ENCODE peak calls at places on chromosome 7, in five cellular contexts. Y is MG63, B is NT2/D1, V is right atrium auricular region, G is lower lobe of right lung. Q is an unnamed sample.
A peak's percentile ranks its signal among the peaks of the same experiment; 100 is the strongest.

GRCh38 chr7:85095357-85095756 is 91.5 kb downstream of the SEMA3D start:
- DNase-seq in Y (no peak), B (no peak), V (no peak), G (no peak), Q (no peak)

GRCh38 chr7:123865517-123866117 is 20.6 kb downstream of the HYAL4 start:
- DNase-seq in Y (no peak), B (peak; percentile 58), V (no peak), G (no peak), Q (peak; percentile 9)

GRCh38 chr7:147756290-147756689 is 834.3 kb upstream of the C7orf33 start:
- DNase-seq in Y (no peak), B (no peak), V (no peak), G (no peak), Q (no peak)

GRCh38 chr7:35035511-35035921 is 1.8 kb downstream of the DPY19L1 start:
- DNase-seq in Y (no peak), B (no peak), V (no peak), G (no peak), Q (no peak)

GRCh38 chr7:121313220-121313792 is 15.5 kb upstream of the WNT16 start:
- DNase-seq in Y (no peak), B (no peak), V (no peak), G (no peak), Q (no peak)

GRCh38 chr7:26900283-26900682 is 35.9 kb upstream of the SKAP2 start:
- DNase-seq in Y (no peak), B (no peak), V (no peak), G (no peak), Q (no peak)

GRCh38 chr7:155299539-155300202 is 2.0 kb downstream of the INSIG1 start:
- DNase-seq in Y (no peak), B (no peak), V (no peak), G (no peak), Q (no peak)

GRCh38 chr7:134645935-134646334 is 718 bp upstream of the BPGM start:
- DNase-seq in Y (no peak), B (no peak), V (no peak), G (no peak), Q (no peak)

GRCh38 chr7:81299272-81299671 is 380.4 kb upstream of the SEMA3C start:
- DNase-seq in Y (peak; percentile 62), B (no peak), V (no peak), G (no peak), Q (peak; percentile 93)

GRCh38 chr7:29771081-29771832 is 35.1 kb upstream of the WIPF3 start:
- DNase-seq in Y (no peak), B (no peak), V (no peak), G (no peak), Q (no peak)

GRCh38 chr7:2843711-2844152 is 376 bp downstream of the GNA12 start:
- DNase-seq in Y (peak; percentile 24), B (no peak), V (no peak), G (peak; percentile 74), Q (no peak)

GRCh38 chr7:2919256-2919655 is 75.1 kb upstream of the GNA12 start:
- DNase-seq in Y (no peak), B (no peak), V (no peak), G (no peak), Q (no peak)

GRCh38 chr7:8413600-8413999 is 19.8 kb upstream of the NXPH1 start:
- DNase-seq in Y (no peak), B (no peak), V (no peak), G (no peak), Q (no peak)

GRCh38 chr7:119196183-119196582 is 971.7 kb downstream of the ANKRD7 start:
- DNase-seq in Y (no peak), B (no peak), V (no peak), G (no peak), Q (no peak)

GRCh38 chr7:5702876-5703571 is 78.4 kb downstream of the RNF216 start:
- DNase-seq in Y (no peak), B (no peak), V (no peak), G (no peak), Q (no peak)

GRCh38 chr7:87128883-87129282 is 23.4 kb upstream of the DMTF1 start:
- DNase-seq in Y (no peak), B (no peak), V (no peak), G (no peak), Q (no peak)

GRCh38 chr7:95001258-95001657 is 93.9 kb downstream of the PPP1R9A start:
- DNase-seq in Y (no peak), B (no peak), V (no peak), G (no peak), Q (no peak)

GRCh38 chr7:109308816-109309215 is 739.1 kb downstream of the DNAJB9 start:
- DNase-seq in Y (no peak), B (no peak), V (no peak), G (no peak), Q (no peak)

DNA sequence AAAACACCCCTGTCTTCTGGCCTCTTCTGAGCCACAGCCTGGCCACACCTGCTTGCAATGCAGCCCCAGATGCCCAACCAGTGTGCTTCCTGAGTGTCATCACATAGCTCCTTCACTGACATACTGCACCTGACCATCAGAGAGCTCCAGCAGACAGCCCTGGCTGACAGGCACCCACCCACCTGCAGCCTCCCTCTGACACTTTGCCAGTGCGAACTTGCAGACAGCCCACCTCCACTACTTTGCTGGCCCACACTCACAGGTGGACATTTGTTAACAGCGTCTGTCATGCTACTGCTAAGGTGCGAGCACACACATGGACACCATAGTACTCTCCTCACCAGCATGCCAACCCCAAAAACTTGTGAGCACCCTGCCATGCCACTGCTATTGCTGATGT is 740.1 kb downstream of the DNAJB9 start:
- DNase-seq in Y (no peak), B (no peak), V (no peak), G (no peak), Q (no peak)
- H3K4me3 ChIP-seq in Y (no peak overlapping the region), B (no peak overlapping the region), V (no peak overlapping the region), G (no peak overlapping the region), Q (no peak overlapping the region)

GRCh38 chr7:128752251-128752650 is 13.1 kb downstream of the CALU start:
- DNase-seq in Y (no peak), B (no peak), V (no peak), G (no peak), Q (no peak)
- H3K36me3 ChIP-seq in Y (peaks cover 77% of the 10 kb centered on the region), B (peaks cover 89% of the 10 kb centered on the region), V (peaks cover 66% of the 10 kb centered on the region), G (peaks cover 79% of the 10 kb centered on the region), Q (peaks cover 14% of the 10 kb centered on the region)

GRCh38 chr7:92837214-92837749 is 909 bp upstream of the CDK6 start:
- DNase-seq in Y (peak; percentile 3), B (no peak), V (no peak), G (no peak), Q (no peak)
- H3K4me3 ChIP-seq in Y (peak overlapping the region; percentile 74), B (peak overlapping the region; percentile 34), V (peak overlapping the region; percentile 84), G (peak overlapping the region; percentile 83), Q (peak overlapping the region; percentile 84)

GRCh38 chr7:16670747-16671344 is 24.9 kb downstream of the BZW2 start:
- DNase-seq in Y (no peak), B (no peak), V (no peak), G (no peak), Q (no peak)
- H3K36me3 ChIP-seq in Y (peaks cover 45% of the 10 kb centered on the region), B (peaks cover 41% of the 10 kb centered on the region), V (peaks cover 23% of the 10 kb centered on the region), G (peaks cover 21% of the 10 kb centered on the region), Q (no peaks in the 10 kb centered on the region)

Q was measured in BJ.